ENCODE peak calls at places on chromosomes 2 and 18, in four cellular contexts. L is WTC11, K is A549, C is HepG2. N is an unnamed sample.

GRCh38 chr18:41745166-41746049 is 209.6 kb upstream of the PIK3C3 start:
- DNase-seq in C (peak; percentile 21), K (peak; percentile 4), L (peak; percentile 74), N (no peak)

GRCh38 chr2:95760839-95761525 is 169.2 kb downstream of the TRIM43 start:
- DNase-seq in C (no peak), K (peak; percentile 1), L (no peak), N (peak; percentile 13)

GRCh38 chr2:74001781-74002514 is 17.2 kb downstream of the TET3 start:
- DNase-seq in C (no peak), L (no peak), K (no peak), N (no peak)

GRCh38 chr2:73582364-73582763 is 59.9 kb downstream of the NAT8 start:
- DNase-seq in C (no peak), L (no peak), K (no peak), N (no peak)

GRCh38 chr18:69784840-69785239 is 162.8 kb downstream of the CD226 start:
- DNase-seq in L (no peak), C (no peak), K (no peak), N (no peak)

GRCh38 chr18:22913861-22914260 is 19.3 kb upstream of the RBBP8 start:
- DNase-seq in K (no peak), C (no peak), L (peak; percentile 34), N (no peak)

GRCh38 chr2:162294949-162295348 is 23.5 kb downstream of the IFIH1 start:
- DNase-seq in K (no peak), L (no peak), C (no peak), N (no peak)

GRCh38 chr18:9494778-9495302 is 19.5 kb downstream of the RALBP1 start:
- DNase-seq in L (no peak), C (no peak), K (no peak), N (no peak)

GRCh38 chr2:172234716-172235661 is 132.3 kb upstream of the DLX2 start:
- DNase-seq in C (peak; percentile 56), L (peak; percentile 68), K (peak; percentile 35), N (peak; percentile 20)

GRCh38 chr2:39487398-39488250 is 50.5 kb upstream of the MAP4K3 start:
- DNase-seq in C (no peak), K (no peak), L (no peak), N (no peak)

GRCh38 chr2:216519154-216519762 is 20.6 kb downstream of the RPL37A start:
- DNase-seq in C (peak; percentile 82), L (peak; percentile 59), K (peak; percentile 52), N (peak; percentile 52)
- TF ChIP-seq HMGXB4 in C (peak; percentile 25), L (no peak), K (no peak), N (no peak)

DNA sequence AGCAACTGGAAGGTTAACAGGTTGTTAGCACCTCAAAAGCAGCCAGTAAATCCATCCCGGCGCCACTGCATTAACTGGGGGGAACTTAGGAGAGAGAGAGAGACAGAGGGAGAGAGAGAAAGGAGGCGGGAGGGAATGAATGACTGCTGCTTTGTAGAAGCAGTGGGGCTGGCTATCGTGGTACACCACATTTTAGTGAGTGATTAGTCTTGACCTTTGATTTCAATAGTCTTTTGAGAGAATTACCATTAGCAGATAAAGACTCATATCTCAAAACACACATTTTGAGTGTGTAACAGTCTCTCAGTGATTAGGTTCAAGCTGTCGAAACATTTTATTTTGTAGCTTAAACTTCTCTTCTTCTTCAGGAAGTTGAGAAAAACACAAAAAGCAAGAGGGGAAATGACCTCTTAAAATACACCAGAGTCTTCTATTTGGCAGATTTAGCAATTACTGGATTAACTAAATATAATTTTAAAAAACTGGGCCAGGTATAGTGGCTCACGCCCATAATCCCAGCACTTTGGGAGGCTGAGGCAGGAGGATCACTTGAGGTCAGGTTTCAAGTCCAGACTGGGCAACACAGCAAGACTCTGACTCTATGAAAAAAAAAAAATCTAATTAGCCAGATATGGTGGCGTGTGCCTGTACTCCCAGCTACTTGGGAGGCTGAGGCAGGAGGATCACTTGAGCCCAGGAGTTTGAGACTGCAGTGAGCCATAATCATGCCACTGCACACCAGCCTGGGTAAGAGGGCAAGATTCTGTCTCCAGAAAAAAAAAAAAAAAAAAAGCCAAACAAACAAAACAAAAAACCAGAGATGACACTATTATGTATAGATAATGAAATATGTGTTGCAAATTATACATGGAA is 22.0 kb upstream of the PNO1 start:
- DNase-seq in L (no peak), C (no peak), K (no peak), N (peak; percentile 86)
- TF ChIP-seq HMGXB4 in L (no peak), C (no peak), K (no peak), N (no peak)

GRCh38 chr2:219228026-219228744 is 1.3 kb downstream of the ATG9A start:
- DNase-seq in C (no peak), L (no peak), K (no peak), N (peak; percentile 18)
- TF ChIP-seq HMGXB4 in C (no peak), L (no peak), K (no peak), N (no peak)

GRCh38 chr2:240350696-240351087 is 84.8 kb upstream of the GPC1 start:
- DNase-seq in C (no peak), L (no peak), K (no peak), N (no peak)
- TF ChIP-seq HMGXB4 in C (no peak), L (no peak), K (no peak), N (no peak)

GRCh38 chr18:34522627-34523026 is 187.5 kb upstream of the DTNA start:
- DNase-seq in K (no peak), C (no peak), L (no peak), N (no peak)
- TF ChIP-seq HMGXB4 in K (no peak), C (no peak), L (no peak), N (no peak)

GRCh38 chr2:175003875-175004729 is 1.1 kb downstream of the CHN1 start:
- DNase-seq in L (peak; percentile 34), C (no peak), K (peak; percentile 41), N (no peak)
- TF ChIP-seq HMGXB4 in L (no peak), C (no peak), K (no peak), N (no peak)

DNA sequence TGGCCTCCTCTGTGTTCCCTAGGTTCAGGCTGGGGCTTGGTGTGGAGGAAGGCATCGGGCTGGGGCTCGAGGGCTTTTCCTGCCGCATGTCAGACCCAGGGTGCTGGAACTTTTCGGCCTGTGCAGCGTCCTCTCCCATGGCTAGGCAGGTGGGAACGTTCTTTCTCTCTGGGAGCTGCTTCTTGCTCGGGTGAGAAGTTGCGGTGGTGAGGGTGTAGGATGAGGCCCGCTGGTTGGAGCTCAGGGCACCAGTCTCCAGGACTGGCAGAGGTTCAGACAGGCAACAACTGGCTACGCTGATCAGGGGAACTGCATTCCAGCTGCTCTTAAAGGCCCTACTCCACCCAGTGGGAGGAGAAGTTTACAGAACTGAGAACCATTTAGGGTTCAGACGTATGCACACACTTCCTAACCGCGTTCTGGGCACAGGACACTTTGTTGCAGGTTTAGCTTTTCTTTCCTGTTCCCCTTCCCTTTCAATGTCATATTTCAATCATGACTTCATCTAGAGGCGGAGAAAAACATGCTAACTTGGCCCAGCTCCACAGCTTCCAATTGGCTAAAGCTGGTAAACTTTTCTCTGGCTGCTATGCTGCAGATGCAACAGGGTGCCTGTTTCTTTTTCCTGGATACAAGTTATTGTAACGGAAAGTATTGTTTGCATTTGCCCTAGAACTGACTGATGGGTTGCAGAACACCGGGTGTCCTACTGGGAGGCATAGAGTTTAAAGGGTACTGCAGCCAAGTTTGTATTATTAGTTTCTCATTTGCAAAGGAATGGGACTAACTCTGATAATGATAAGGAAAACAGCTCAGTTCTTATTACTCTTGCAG is at the start of gene CAVIN2:
- DNase-seq in C (peak; percentile 95), L (no peak), K (peak; percentile 45), N (peak; percentile 48)
- TF ChIP-seq HMGXB4 in C (peak; percentile 57), L (no peak), K (no peak), N (no peak)

GRCh38 chr2:46831037-46831868 is 84.4 kb downstream of the MCFD2 start:
- DNase-seq in L (no peak), C (no peak), K (no peak), N (no peak)
- TF ChIP-seq HMGXB4 in L (no peak), C (no peak), K (no peak), N (no peak)

GRCh38 chr2:140178224-140178623 is 1398.0 kb upstream of the NXPH2 start:
- DNase-seq in K (no peak), L (no peak), C (no peak), N (no peak)
- TF ChIP-seq HMGXB4 in K (no peak), L (no peak), C (no peak), N (no peak)

GRCh38 chr2:1821530-1821929 is 77.2 kb upstream of the PXDN start:
- DNase-seq in L (no peak), K (no peak), C (no peak), N (no peak)

GRCh38 chr2:1824202-1824905 is 80.0 kb upstream of the PXDN start:
- DNase-seq in L (no peak), C (no peak), K (no peak), N (no peak)

GRCh38 chr2:1825046-1825445 is 80.7 kb upstream of the PXDN start:
- DNase-seq in L (no peak), K (no peak), C (no peak), N (no peak)

GRCh38 chr2:1822341-1822740 is 78.0 kb upstream of the PXDN start:
- DNase-seq in K (no peak), C (no peak), L (no peak), N (no peak)

GRCh38 chr2:1823187-1824169 is 79.2 kb upstream of the PXDN start:
- DNase-seq in C (no peak), K (no peak), L (peak; percentile 65), N (no peak)
- TF ChIP-seq HMGXB4 in C (no peak), K (no peak), L (no peak), N (no peak)